ENCODE peak calls at places on chromosomes 12 and 14, in eight cellular contexts. B, P, K, Q, T, W, U and M are unnamed samples.

GRCh38 chr14:101075801-101076413 is 172.4 kb upstream of the RTL1 start:
- DNase-seq in B (no peak), U (no peak), Q (no peak), P (no peak), K (no peak), T (no peak), W (peak), M (no peak)

GRCh38 chr14:70771781-70772212 is 37.5 kb downstream of the MAP3K9 start:
- DNase-seq in W (no peak), P (peak), T (no peak), B (no peak), U (no peak), Q (no peak), K (no peak), M (no peak)

GRCh38 chr12:8609061-8609570 is 3.5 kb downstream of the AICDA start:
- DNase-seq in W (no peak), U (peak), B (no peak), K (peak), T (no peak), P (peak), Q (no peak), M (no peak)

GRCh38 chr12:64232201-64232600 is 10.1 kb upstream of the KICS2 start:
- DNase-seq in U (no peak), Q (no peak), P (no peak), K (no peak), T (no peak), B (no peak), W (no peak), M (no peak)

GRCh38 chr12:88334271-88334670 is 192.2 kb downstream of the TMTC3 start:
- DNase-seq in W (no peak), T (no peak), P (peak), Q (no peak), B (no peak), U (peak), K (no peak), M (no peak)

GRCh38 chr12:46701356-46701755 is 124.4 kb downstream of the SLC38A4 start:
- DNase-seq in K (no peak), P (peak), B (no peak), U (no peak), T (no peak), Q (no peak), W (no peak), M (no peak)

GRCh38 chr12:45762185-45763110 is 32.9 kb downstream of the ARID2 start:
- DNase-seq in B (no peak), W (no peak), P (no peak), K (peak), T (no peak), Q (no peak), U (peak), M (no peak)

GRCh38 chr12:132285311-132285741 is 44.1 kb downstream of the GALNT9 start:
- DNase-seq in P (no peak), K (no peak), W (no peak), U (no peak), T (peak), Q (no peak), B (no peak), M (no peak)

GRCh38 chr12:59007620-59008019 is 87.3 kb upstream of the LRIG3 start:
- DNase-seq in B (no peak), K (no peak), W (no peak), Q (no peak), U (no peak), P (no peak), T (no peak), M (no peak)

GRCh38 chr12:53061404-53062010 is 11.6 kb downstream of the TNS2 start:
- DNase-seq in U (peak), K (peak), P (peak), B (peak), W (peak), T (peak), Q (peak), M (peak)

GRCh38 chr14:51852541-51852940 is 7.9 kb upstream of the GNG2 start:
- DNase-seq in B (no peak), W (no peak), T (no peak), U (peak), P (no peak), K (no peak), Q (no peak), M (no peak)
- H3K4me3 ChIP-seq in B (no peak), W (no peak), T (no peak), U (no peak), P (no peak), K (no peak), Q (no peak), M (no peak)

GRCh38 chr12:6772331-6772695 is at the start of gene LAG3:
- DNase-seq in P (no peak), B (no peak), U (no peak), Q (no peak), T (no peak), W (peak), K (no peak), M (no peak)

GRCh38 chr12:6772729-6773661 is 675 bp downstream of the LAG3 start:
- DNase-seq in K (no peak), U (no peak), Q (no peak), W (no peak), P (peak), T (no peak), B (no peak), M (no peak)

GRCh38 chr12:6770600-6770999 is 1.7 kb upstream of the LAG3 start:
- DNase-seq in K (no peak), P (peak), U (no peak), T (no peak), B (no peak), W (no peak), Q (no peak), M (no peak)

GRCh38 chr12:6771091-6771495 is 1.2 kb upstream of the LAG3 start:
- DNase-seq in W (no peak), Q (no peak), U (no peak), T (no peak), B (no peak), K (no peak), P (no peak), M (no peak)

DNA sequence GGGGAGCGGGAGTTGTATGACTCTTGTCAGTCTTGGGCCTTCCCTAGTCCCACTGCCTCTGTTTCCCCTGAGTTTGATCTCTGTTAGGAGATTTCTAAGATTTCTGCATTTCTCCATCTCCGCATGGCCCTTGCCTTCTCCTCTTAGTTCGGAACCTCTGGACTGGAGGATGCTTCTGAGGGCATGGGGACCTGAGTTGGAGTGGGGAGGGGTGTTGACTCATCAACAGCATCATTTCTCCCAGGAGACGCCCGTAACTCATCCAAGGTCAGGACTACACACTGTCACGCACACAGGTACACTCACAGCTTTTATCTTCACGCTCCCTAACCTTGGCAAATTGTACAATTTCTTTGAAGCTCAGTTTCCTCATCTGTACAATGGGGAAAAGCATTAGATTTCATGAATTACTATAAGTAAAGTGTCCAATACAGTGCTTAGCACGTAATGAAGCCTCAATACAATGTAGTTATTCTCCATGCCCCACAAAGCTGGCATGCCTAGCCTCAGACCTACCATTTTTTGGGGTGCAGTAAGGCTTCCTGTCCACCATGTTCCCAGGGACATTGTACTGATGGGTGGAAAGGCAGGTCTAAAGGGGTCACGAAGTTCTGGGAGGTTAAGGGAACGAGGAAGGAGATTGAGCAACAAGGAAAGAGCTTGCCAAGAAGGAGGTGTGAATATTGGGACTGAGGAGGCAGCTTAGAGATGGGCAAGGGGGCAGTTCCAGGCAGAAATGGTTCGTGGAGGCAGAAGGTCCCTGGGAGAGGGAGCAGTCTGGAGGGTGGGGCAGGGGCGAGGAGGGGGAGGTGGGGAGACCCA is 600 bp upstream of the LAG3 start:
- DNase-seq in W (no peak), T (no peak), K (no peak), B (no peak), Q (no peak), U (peak), P (no peak), M (no peak)
- H3K27ac ChIP-seq in W (peak), T (peak), K (peak), B (no peak), Q (peak), U (no peak), P (peak), M (peak)

DNA sequence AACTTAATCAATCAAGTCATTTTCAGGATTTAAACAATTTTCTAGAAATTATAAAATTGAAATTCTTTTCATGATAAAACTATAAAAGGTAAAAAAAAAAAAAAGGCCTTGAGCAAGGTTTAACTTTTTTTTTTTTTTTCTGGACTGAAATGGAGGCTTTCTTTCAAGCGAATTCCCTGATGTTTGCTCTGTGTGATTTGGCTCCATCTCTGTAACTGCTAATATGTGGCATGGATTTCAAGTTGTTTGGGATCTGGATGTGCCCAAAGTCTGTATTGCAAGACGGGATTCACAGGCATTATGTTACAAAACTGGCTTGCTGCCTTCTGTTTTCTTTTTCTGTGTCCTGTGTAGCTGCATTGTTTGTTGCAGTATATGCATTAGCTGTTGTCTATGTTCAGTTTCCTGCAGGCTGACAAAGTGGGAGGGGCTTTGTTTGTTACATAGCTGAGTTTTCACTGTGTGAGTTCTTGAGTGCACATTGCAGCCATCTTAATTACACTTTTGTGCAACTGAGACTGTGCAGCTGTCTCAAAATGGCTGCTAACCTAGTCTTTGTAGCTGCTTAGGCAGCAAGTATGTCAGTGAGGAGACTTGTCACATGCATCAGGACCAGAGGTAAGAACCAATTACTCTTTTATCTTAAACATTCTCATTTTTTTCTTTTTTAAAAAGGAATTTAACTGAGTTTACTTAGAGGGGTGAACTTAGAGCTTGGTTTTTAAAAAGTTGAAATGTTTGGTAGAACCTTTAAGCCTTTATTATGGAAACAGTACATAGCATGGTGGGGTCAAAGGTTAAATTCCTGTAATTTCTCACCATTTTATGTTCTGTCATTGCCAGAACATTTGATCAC is 19.5 kb downstream of the ATF7IP start:
- DNase-seq in T (no peak), Q (peak), W (peak), K (peak), P (peak), U (peak), B (peak), M (no peak)
- TF ChIP-seq CTCF in T (no peak), Q (no peak), W (no peak), K (no peak), P (no peak), U (no peak), B (no peak), M (no peak)

DNA sequence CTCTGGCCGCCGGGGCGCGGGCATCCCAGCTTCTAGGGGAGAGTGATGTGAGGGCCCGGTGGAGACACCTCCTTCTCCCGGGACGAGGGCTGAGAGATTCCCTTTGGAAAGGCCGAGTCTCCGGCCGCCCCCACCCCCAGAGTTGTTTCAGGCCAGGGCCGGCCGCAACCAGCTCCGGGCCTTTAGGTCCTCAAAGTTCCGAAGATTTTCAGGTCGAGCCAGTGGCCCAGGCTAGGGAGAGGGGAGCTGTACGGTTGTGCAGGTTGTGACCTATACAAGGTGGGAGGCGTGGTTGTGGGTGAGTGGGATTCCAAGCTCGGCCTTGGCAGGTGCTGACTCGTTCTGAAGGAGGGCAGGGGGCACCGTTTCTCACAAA is 18.4 kb upstream of the ANKRD33 start:
- DNase-seq in W (no peak), U (no peak), Q (peak), K (no peak), P (peak), T (no peak), B (no peak), M (no peak)
- H3K4me3 ChIP-seq in W (peak), U (peak), Q (peak), K (no peak), P (peak), T (peak), B (no peak), M (peak)

DNA sequence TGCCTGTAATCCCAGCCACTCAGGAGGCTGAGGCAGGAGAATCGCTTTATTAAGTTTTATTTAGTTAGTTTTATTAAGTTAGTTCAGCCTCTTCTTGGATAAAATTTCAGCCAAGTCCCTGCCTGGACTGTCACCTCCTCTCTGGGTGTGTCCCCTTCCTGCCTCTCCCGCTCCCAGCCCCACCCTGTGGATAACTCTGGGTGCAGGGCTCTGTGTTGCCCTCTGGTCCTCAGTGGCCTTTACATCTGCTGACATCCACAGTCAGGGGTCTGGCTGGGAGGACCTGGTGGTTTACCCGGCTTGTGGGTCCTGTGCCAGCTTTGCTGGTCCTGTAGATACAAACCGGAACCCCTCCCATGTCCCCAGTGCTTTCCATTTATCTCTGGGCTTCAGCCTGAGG is 29.0 kb upstream of the PLEKHG3 start:
- DNase-seq in T (no peak), Q (no peak), P (no peak), B (no peak), W (no peak), U (no peak), K (no peak), M (no peak)
- H3K27ac ChIP-seq in T (no peak), Q (no peak), P (no peak), B (no peak), W (peak), U (no peak), K (peak), M (no peak)